ENCODE peak calls at places on chromosomes 4 and X, in four cellular contexts. X is K562, I is H1, P is GM12878. R is an unnamed sample.

GRCh38 chr4:151103758-151104157 is 4.3 kb downstream of the RPS3A start:
- DNase-seq in X (no peak), P (no peak), I (no peak), R (no peak)

GRCh38 chrX:141815904-141816303 is 22.2 kb upstream of the MAGEC3 start:
- DNase-seq in P (no peak), X (no peak), I (no peak), R (no peak)

GRCh38 chr4:125317526-125317880 is 2.7 kb downstream of the FAT4 start:
- DNase-seq in X (no peak), P (no peak), I (no peak), R (peak; percentile 54)

GRCh38 chr4:7867701-7868429 is 71.8 kb downstream of the AFAP1 start:
- DNase-seq in X (no peak), P (no peak), I (no peak), R (peak; percentile 73)

GRCh38 chr4:45438047-45438446 is 685.8 kb downstream of the GABRG1 start:
- DNase-seq in X (no peak), P (no peak), I (no peak), R (no peak)

GRCh38 chr4:18366762-18367358 is 345.3 kb upstream of the LCORL start:
- DNase-seq in X (peak; percentile 4), P (peak; percentile 7), I (no peak), R (peak; percentile 6)

GRCh38 chrX:39946822-39947221 is 150.9 kb downstream of the BCOR start:
- DNase-seq in I (no peak), X (no peak), P (no peak), R (peak; percentile 81)

GRCh38 chrX:12979011-12979629 is 4.2 kb downstream of the TMSB4X start:
- DNase-seq in P (no peak), X (no peak), I (no peak), R (no peak)

GRCh38 chrX:150405576-150405975 is 42.5 kb downstream of the MAMLD1 start:
- DNase-seq in P (no peak), I (no peak), X (peak; percentile 25), R (no peak)

GRCh38 chr4:111628437-111628836 is 516.8 kb upstream of the FAM241A start:
- DNase-seq in P (no peak), I (no peak), X (no peak), R (no peak)

DNA sequence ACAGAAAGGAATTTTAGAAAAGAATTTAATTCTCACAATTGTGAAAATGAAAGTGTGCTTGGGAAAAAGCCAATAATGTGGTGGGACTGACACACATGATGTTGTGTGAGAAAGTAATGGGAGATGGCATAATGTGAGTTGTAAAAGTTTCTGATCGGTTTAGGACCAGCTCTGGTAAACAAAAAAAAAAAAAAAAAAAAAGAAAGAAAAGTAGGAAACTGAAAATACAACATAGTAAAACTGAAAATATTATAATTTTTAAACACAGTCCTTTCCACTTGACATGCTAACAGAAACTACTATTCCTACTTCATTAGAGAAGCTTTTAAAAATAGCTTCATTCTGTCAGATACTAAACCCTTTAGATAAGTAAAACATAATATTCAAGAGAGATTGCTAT is 28.2 kb downstream of the RAP1GDS1 start:
- DNase-seq in P (peak; percentile 17), X (no peak), I (no peak), R (no peak)
- TF ChIP-seq CHD1 in P (no peak), X (no peak), I (no peak), R (no peak)

GRCh38 chr4:118968006-118968405 is 79.4 kb downstream of the SYNPO2 start:
- DNase-seq in P (peak; percentile 67), X (no peak), I (no peak), R (peak; percentile 87)

GRCh38 chr4:118967393-118967792 is 78.7 kb downstream of the SYNPO2 start:
- DNase-seq in X (no peak), I (no peak), P (no peak), R (peak; percentile 81)

GRCh38 chr4:118972167-118972566 is 83.5 kb downstream of the SYNPO2 start:
- DNase-seq in P (no peak), I (no peak), X (no peak), R (no peak)

GRCh38 chr4:118968813-118969212 is 80.2 kb downstream of the SYNPO2 start:
- DNase-seq in P (no peak), X (no peak), I (no peak), R (no peak)

GRCh38 chr4:118969359-118969758 is 80.7 kb downstream of the SYNPO2 start:
- DNase-seq in X (peak; percentile 28), I (no peak), P (no peak), R (peak; percentile 82)
- TF ChIP-seq RAD21 in X (peak; percentile 70), I (peak; percentile 83), P (peak; percentile 72), R (peak; percentile 92)

GRCh38 chr4:57265831-57266582 is 155.8 kb upstream of the IGFBP7 start:
- DNase-seq in P (no peak), I (no peak), X (no peak), R (no peak)

DNA sequence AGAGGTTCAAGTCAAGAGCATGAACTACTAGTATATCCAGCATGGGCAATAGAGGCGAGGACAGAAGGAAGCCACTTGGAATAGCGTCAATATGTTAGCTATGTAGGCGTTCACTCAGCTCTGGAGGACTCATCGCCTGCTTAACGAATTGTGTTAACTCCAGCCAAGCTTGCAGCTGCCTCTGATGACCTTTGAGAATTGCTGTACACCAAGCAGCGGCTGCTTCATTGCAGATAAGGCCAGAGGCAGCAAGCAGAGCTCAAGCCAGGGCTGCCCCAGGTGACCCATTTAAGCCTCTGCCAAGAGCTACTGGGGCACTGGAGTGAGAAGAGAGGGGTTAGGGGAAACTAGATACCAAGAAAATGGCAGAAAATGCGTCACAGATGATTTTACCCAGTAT is 160.2 kb upstream of the IGFBP7 start:
- DNase-seq in I (no peak), P (no peak), X (peak; percentile 11), R (no peak)
- TF ChIP-seq CHD1 in I (no peak), P (no peak), X (no peak), R (no peak)

GRCh38 chr4:2651546-2651945 is 104.6 kb downstream of the TNIP2 start:
- DNase-seq in X (peak; percentile 32), P (no peak), I (no peak), R (no peak)
- TF ChIP-seq RAD21 in X (no peak), P (no peak), I (no peak), R (no peak)

DNA sequence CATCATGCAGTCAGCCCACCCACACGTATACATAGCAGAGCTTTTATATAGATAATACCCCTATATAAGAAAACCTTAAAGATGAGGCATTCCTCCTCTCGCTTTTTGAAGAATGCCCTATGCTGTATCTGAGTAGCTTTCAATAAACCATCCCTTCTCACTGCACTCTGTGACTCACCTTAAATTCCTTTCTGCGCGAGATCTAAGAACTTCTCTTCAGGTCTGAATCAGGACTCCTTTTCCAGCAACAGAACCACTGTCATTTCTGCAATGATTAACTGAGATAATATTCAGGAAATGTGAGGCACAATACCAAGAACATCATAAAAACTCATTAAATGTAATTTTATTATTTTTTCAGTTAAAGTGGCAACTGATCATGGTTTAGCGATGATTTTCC is 76.4 kb upstream of the DCLK2 start:
- DNase-seq in X (no peak), I (no peak), P (no peak), R (peak; percentile 59)
- TF ChIP-seq CHD1 in X (no peak), I (no peak), P (no peak), R (no peak)

GRCh38 chr4:6474053-6474568 is 1.7 kb upstream of the PPP2R2C start:
- DNase-seq in X (peak; percentile 53), P (no peak), I (peak; percentile 60), R (no peak)
- TF ChIP-seq RAD21 in X (no peak), P (no peak), I (peak; percentile 59), R (no peak)

DNA sequence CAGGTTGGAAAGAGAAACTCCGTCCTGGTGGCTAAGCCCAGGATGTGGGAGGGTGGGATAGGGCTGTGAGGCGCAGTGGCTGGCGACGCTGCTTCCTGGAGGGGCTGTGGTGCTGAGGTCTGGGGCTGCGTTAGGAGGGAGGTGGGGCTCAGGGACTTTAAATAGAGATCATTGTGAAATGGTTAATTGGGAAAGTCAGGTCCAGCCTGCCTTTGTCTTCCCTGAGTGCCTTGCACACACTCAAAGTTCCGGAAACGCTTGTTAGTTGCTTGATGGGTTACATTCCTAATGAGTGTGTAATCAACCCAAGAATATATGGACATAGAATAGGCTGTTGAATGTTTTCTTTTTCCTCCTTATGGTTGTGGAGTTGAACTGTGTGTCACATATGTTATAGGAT is 55.7 kb upstream of the CLDN34 start:
- DNase-seq in X (no peak), P (no peak), I (no peak), R (peak; percentile 80)
- TF ChIP-seq CHD1 in X (no peak), P (no peak), I (no peak), R (no peak)

DNA sequence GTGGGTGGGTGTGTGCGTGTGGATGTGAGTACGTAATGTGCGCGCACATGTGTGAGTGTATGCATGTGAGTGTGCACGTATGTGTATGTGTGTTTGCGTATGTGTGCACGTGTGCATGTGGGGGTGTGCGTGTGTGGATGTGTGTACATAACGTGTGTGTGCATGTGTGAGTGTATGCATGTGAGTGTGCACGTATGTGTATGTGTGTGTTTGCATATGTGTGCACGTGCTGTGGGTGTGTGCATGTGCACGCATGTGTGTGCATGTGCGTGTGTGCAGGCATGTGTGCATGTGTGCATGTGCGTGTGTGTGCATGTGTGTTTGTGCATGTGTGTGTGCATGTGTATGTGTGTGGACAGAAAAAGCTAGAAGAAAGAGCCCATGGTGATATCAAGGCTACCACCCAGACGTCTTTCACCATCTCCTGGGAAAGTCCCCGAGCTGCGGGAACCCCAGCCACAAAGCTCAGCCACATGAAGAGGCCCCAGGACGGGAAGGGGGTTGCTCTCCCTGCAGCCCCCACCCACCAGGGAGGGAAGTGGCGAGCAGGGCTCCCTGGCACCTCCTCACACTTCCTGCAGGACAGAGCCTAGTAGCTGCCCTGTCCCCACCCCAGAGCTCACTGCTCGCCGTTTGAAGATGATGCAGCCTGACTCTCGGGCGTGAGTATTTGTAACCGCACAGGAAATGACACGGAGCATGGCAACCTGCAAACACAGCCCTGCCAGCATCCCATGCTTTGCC is 108.3 kb downstream of the DCTD start:
- DNase-seq in P (peak; percentile 55), I (no peak), X (no peak), R (peak; percentile 24)
- TF ChIP-seq RAD21 in P (no peak), I (no peak), X (no peak), R (no peak)

GRCh38 chrX:105552395-105552794 is 269.9 kb upstream of the NRK start:
- DNase-seq in X (no peak), P (no peak), I (no peak), R (no peak)
- TF ChIP-seq CHD1 in X (no peak), P (no peak), I (no peak), R (no peak)

R was measured in IMR-90.